ENCODE peak calls at places on chromosomes 12 and 14, in four cellular contexts. Z is GM23338, Y is cardiac muscle cell, C is tibial artery. L is an unnamed sample. For H3K4me1, the result is how much of the 10 kb centered on the place peaks cover.

GRCh38 chr12:2003676-2004112 is 563 bp downstream of the DCP1B start:
- DNase-seq in Z (peak), Y (no peak), C (no peak), L (no peak)

GRCh38 chr14:72619881-72620280 is 274.0 kb downstream of the DPF3 start:
- DNase-seq in Z (no peak), Y (no peak), C (no peak), L (no peak)

GRCh38 chr14:36773136-36773540 is 111.5 kb downstream of the PAX9 start:
- DNase-seq in Z (peak), Y (no peak), C (no peak), L (no peak)

GRCh38 chr12:108268397-108268796 is 70.7 kb downstream of the CMKLR1 start:
- DNase-seq in Z (no peak), Y (no peak), C (no peak), L (no peak)

GRCh38 chr14:58865520-58866281 is 227.9 kb downstream of the DACT1 start:
- DNase-seq in Z (no peak), Y (peak), C (no peak), L (no peak)

GRCh38 chr14:81336009-81336408 is 64.1 kb downstream of the STON2 start:
- DNase-seq in Z (no peak), Y (no peak), C (no peak), L (no peak)

GRCh38 chr12:130102266-130102665 is 60.0 kb upstream of the FZD10 start:
- DNase-seq in Z (no peak), Y (no peak), C (no peak), L (no peak)

GRCh38 chr12:112270673-112271072 is 111.6 kb downstream of the HECTD4 start:
- DNase-seq in Z (no peak), Y (no peak), C (no peak), L (no peak)

GRCh38 chr12:15276088-15276698 is 46.1 kb upstream of the PTPRO start:
- DNase-seq in Z (peak), Y (peak), C (no peak), L (no peak)

GRCh38 chr14:90405755-90406154 is 8.9 kb downstream of the CALM1 start:
- DNase-seq in Z (no peak), Y (no peak), C (no peak), L (no peak)

GRCh38 chr12:107178776-107179175 is 85.4 kb upstream of the CRY1 start:
- DNase-seq in Z (no peak), Y (no peak), C (no peak), L (no peak)

GRCh38 chr12:106583578-106584103 is 837 bp downstream of the RFX4 start:
- DNase-seq in Z (peak), Y (peak), C (no peak), L (no peak)

GRCh38 chr12:50696931-50697330 is 67.0 kb upstream of the ATF1 start:
- DNase-seq in Z (no peak), Y (no peak), C (no peak), L (no peak)

GRCh38 chr14:84554136-84554535 is 975.8 kb upstream of the FLRT2 start:
- DNase-seq in Z (no peak), Y (no peak), C (no peak), L (no peak)

GRCh38 chr14:104865631-104866441 is 768 bp downstream of the CEP170B start:
- DNase-seq in Z (peak), Y (peak), C (peak), L (peak)

GRCh38 chr14:39426605-39427004 is 5.6 kb downstream of the FBXO33 start:
- DNase-seq in Z (peak), Y (peak), C (no peak), L (no peak)

GRCh38 chr12:100827901-100828520 is 33.4 kb downstream of the ANO4 start:
- DNase-seq in Z (peak), Y (peak), C (no peak), L (no peak)

GRCh38 chr12:104411826-104412626 is 44.7 kb upstream of the CHST11 start:
- DNase-seq in Z (no peak), Y (peak), C (no peak), L (no peak)

GRCh38 chr14:22569749-22570131 is 19.3 kb downstream of the DAD1 start:
- DNase-seq in Z (no peak), Y (no peak), C (no peak), L (no peak)

GRCh38 chr14:68653108-68653507 is 139.8 kb downstream of the ZFP36L1 start:
- DNase-seq in Z (no peak), Y (no peak), C (no peak), L (no peak)

GRCh38 chr14:38412654-38413053 is 156.8 kb upstream of the CLEC14A start:
- DNase-seq in Z (no peak), Y (no peak), C (no peak), L (peak)

GRCh38 chr14:21985081-21985480 is 311.5 kb upstream of the OR4E1 start:
- DNase-seq in Z (no peak), Y (no peak), C (no peak), L (no peak)

GRCh38 chr14:48792376-48793024 is 793.7 kb downstream of the RPS29 start:
- DNase-seq in Z (peak), Y (no peak), C (no peak), L (no peak)

GRCh38 chr12:101485015-101485414 is 9.9 kb downstream of the SPIC start:
- DNase-seq in Z (no peak), Y (peak), C (no peak), L (no peak)

GRCh38 chr12:93502802-93503623 is 35.7 kb downstream of the MRPL42 start:
- DNase-seq in Z (peak), Y (peak), C (no peak), L (no peak)

GRCh38 chr14:92984896-92985295 is 61.9 kb downstream of the CHGA start:
- DNase-seq in Z (no peak), Y (no peak), C (no peak), L (no peak)

GRCh38 chr14:85535916-85536834 is 6.2 kb downstream of the FLRT2 start:
- DNase-seq in Z (peak), Y (peak), C (no peak), L (no peak)

GRCh38 chr12:124231980-124232653 is 62.8 kb upstream of the RFLNA start:
- DNase-seq in Z (no peak), Y (no peak), C (no peak), L (no peak)

GRCh38 chr12:106144847-106145246 is 6.1 kb upstream of the NUAK1 start:
- DNase-seq in Z (no peak), Y (no peak), C (no peak), L (no peak)

GRCh38 chr14:76837524-76837923 is 11.3 kb downstream of the LRRC74A start:
- DNase-seq in Z (no peak), Y (no peak), C (no peak), L (no peak)
- H3K4me1 ChIP-seq in Z (under half), Y (under half), C (under half), L (under half)

GRCh38 chr14:65092340-65092739 is 10.0 kb downstream of the MAX start:
- DNase-seq in Z (no peak), Y (no peak), C (no peak), L (no peak)

GRCh38 chr14:65100905-65101541 is 1.3 kb downstream of the MAX start:
- DNase-seq in Z (no peak), Y (no peak), C (no peak), L (no peak)

GRCh38 chr14:65095633-65096205 is 6.6 kb downstream of the MAX start:
- DNase-seq in Z (no peak), Y (peak), C (peak), L (peak)

GRCh38 chr14:65098586-65098985 is 3.7 kb downstream of the MAX start:
- DNase-seq in Z (no peak), Y (peak), C (no peak), L (no peak)

GRCh38 chr14:65096323-65097089 is 5.8 kb downstream of the MAX start:
- DNase-seq in Z (no peak), Y (peak), C (peak), L (no peak)
- H3K27ac ChIP-seq in Z (no peak), Y (peak), C (peak), L (peak)

GRCh38 chr12:78007173-78007572 is 176.5 kb downstream of the NAV3 start:
- DNase-seq in Z (no peak), Y (no peak), C (no peak), L (no peak)

GRCh38 chr12:78005094-78005492 is 174.4 kb downstream of the NAV3 start:
- DNase-seq in Z (no peak), Y (no peak), C (no peak), L (no peak)

GRCh38 chr12:78004451-78005093 is 173.9 kb downstream of the NAV3 start:
- DNase-seq in Z (no peak), Y (peak), C (no peak), L (no peak)

GRCh38 chr12:77999074-77999715 is 168.5 kb downstream of the NAV3 start:
- DNase-seq in Z (no peak), Y (no peak), C (no peak), L (no peak)

DNA sequence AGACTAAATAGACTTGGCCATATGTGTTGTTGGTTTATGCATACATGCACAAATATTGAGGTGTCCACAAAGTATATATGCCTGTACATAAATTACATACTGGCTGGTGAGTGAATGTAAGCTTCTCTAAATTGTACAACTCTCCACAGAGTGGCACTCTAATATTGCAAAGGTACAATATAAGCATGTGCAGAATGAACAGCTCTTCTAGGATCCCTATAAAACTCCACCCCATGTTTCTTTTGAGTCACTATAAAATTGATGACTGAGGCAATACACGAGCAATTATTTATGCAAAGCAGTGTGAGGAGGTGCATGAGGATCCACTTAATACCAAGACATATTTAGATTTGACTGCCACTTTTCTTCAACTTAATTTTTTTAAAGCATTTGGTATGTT is 172.2 kb downstream of the NAV3 start:
- DNase-seq in Z (no peak), Y (peak), C (no peak), L (no peak)
- TF ChIP-seq CTCF in Z (no peak), Y (peak), C (no peak), L (no peak)

DNA sequence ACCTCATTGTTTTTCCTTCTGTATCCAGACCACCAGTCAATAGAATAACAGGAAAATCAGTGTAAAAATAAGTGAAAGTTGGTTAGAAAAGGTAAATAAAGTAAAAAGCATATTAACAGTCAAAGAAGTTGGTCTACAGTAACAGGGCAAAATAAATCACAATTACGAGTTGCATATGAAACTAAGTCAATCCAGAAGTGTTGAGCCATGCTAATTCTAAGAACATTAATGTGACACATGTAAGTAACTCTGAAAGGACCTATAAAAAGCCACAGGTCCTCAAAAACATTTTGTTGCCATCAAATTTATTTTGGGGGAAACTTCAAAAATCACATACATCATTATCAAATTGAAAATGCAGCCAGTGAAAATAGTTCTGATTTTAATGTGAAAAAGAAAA is 56.4 kb downstream of the LRP6 start:
- DNase-seq in Z (no peak), Y (no peak), C (no peak), L (no peak)
- H3K4me1 ChIP-seq in Z (under half), Y (under half), C (under half), L (under half)

GRCh38 chr12:118016424-118017264 is at the start of gene RFC5:
- DNase-seq in Z (peak), Y (peak), C (peak), L (peak)
- H3K27ac ChIP-seq in Z (no peak), Y (no peak), C (peak), L (peak)

DNA sequence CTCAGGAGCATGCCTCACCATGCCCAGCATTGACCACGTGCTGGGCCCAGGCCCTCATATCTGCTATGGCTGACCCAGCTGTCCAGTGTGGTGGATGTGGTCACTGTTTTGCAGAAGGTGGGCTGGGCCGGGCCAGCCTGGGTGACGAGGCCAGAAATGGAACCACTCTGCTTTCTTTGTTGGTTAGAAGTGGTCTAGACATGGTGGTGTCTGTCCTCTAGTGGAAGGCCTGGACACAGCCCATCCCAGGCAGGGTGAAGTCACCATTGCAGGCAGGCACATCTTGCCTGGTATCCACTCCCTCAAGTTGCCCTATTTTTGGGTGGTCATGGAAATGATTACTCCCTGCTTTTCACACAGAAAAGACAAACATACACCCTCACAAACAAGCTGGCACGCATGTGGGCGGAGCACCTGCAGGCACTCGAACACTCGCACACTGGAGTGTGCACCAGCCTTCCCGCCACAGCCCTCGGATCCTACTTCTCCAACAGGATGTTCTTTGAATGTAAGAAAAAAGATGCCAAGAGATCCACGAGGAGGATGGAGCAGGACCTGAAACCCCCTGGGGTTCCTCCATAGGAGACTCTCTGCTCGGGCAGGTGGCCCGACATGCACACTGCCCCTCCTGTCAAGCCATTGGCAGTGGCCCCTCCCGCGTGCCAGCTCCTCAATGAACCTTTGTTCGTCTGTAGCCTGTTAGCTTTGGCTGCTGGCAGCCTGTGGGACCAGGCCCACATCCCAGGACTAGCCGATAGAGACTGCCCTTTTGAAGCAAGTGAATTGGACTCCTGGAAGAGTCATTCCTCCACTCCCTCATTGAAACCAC is 38.4 kb downstream of the MLXIP start:
- DNase-seq in Z (no peak), Y (no peak), C (peak), L (peak)
- TF ChIP-seq CTCF in Z (no peak), Y (peak), C (no peak), L (peak)